ENCODE peak calls at places on chromosomes 4 and X, in nine cellular contexts. One of them, this sample, is unnamed.

GRCh38 chrX:24851776-24852175 is 158.1 kb downstream of the POLA1 start:
- DNase-seq in GM06990: no peak
- DNase-seq in sigmoid colon: no peak
- DNase-seq in MCF 10A: no peak
- DNase-seq in breast epithelium: no peak
- DNase-seq in Calu3: no peak
- DNase-seq in right lobe of liver: no peak
- DNase-seq in BJ: no peak
- DNase-seq in esophagus squamous epithelium: no peak
- DNase-seq in this sample: no peak

GRCh38 chr4:67531349-67531748 is 14.0 kb downstream of the CENPC start:
- DNase-seq in GM06990: no peak
- DNase-seq in sigmoid colon: no peak
- DNase-seq in MCF 10A: no peak
- DNase-seq in breast epithelium: no peak
- DNase-seq in Calu3: no peak
- DNase-seq in right lobe of liver: no peak
- DNase-seq in BJ: no peak
- DNase-seq in esophagus squamous epithelium: no peak
- DNase-seq in this sample: no peak

GRCh38 chrX:108735087-108735679 is 1.2 kb downstream of the IRS4 start:
- DNase-seq in GM06990: no peak
- DNase-seq in sigmoid colon: no peak
- DNase-seq in MCF 10A: no peak
- DNase-seq in breast epithelium: no peak
- DNase-seq in Calu3: no peak
- DNase-seq in right lobe of liver: no peak
- DNase-seq in BJ: no peak
- DNase-seq in esophagus squamous epithelium: no peak
- DNase-seq in this sample: peak

GRCh38 chrX:25523574-25523973 is 507.8 kb upstream of the ARX start:
- DNase-seq in GM06990: no peak
- DNase-seq in sigmoid colon: no peak
- DNase-seq in MCF 10A: peak
- DNase-seq in breast epithelium: no peak
- DNase-seq in Calu3: peak
- DNase-seq in right lobe of liver: peak
- DNase-seq in BJ: no peak
- DNase-seq in esophagus squamous epithelium: no peak
- DNase-seq in this sample: peak

GRCh38 chr4:155085843-155086530 is 122.4 kb upstream of the NPY2R start:
- DNase-seq in GM06990: no peak
- DNase-seq in sigmoid colon: no peak
- DNase-seq in MCF 10A: peak
- DNase-seq in breast epithelium: no peak
- DNase-seq in Calu3: no peak
- DNase-seq in right lobe of liver: no peak
- DNase-seq in BJ: no peak
- DNase-seq in esophagus squamous epithelium: no peak
- DNase-seq in this sample: peak

GRCh38 chr4:53601251-53601764 is 10.0 kb upstream of the LNX1 start:
- DNase-seq in GM06990: peak
- DNase-seq in sigmoid colon: no peak
- DNase-seq in MCF 10A: peak
- DNase-seq in breast epithelium: peak
- DNase-seq in Calu3: peak
- DNase-seq in right lobe of liver: peak
- DNase-seq in BJ: no peak
- DNase-seq in esophagus squamous epithelium: no peak
- DNase-seq in this sample: no peak

GRCh38 chr4:105140684-105141490 is 5.8 kb upstream of the TET2 start:
- DNase-seq in GM06990: no peak
- DNase-seq in sigmoid colon: no peak
- DNase-seq in MCF 10A: peak
- DNase-seq in breast epithelium: no peak
- DNase-seq in Calu3: peak
- DNase-seq in right lobe of liver: no peak
- DNase-seq in BJ: no peak
- DNase-seq in esophagus squamous epithelium: no peak
- DNase-seq in this sample: peak

GRCh38 chr4:83171640-83172039 is 57.1 kb upstream of the PLAC8 start:
- DNase-seq in GM06990: no peak
- DNase-seq in sigmoid colon: no peak
- DNase-seq in MCF 10A: no peak
- DNase-seq in breast epithelium: no peak
- DNase-seq in Calu3: no peak
- DNase-seq in right lobe of liver: no peak
- DNase-seq in BJ: no peak
- DNase-seq in esophagus squamous epithelium: no peak
- DNase-seq in this sample: no peak

DNA sequence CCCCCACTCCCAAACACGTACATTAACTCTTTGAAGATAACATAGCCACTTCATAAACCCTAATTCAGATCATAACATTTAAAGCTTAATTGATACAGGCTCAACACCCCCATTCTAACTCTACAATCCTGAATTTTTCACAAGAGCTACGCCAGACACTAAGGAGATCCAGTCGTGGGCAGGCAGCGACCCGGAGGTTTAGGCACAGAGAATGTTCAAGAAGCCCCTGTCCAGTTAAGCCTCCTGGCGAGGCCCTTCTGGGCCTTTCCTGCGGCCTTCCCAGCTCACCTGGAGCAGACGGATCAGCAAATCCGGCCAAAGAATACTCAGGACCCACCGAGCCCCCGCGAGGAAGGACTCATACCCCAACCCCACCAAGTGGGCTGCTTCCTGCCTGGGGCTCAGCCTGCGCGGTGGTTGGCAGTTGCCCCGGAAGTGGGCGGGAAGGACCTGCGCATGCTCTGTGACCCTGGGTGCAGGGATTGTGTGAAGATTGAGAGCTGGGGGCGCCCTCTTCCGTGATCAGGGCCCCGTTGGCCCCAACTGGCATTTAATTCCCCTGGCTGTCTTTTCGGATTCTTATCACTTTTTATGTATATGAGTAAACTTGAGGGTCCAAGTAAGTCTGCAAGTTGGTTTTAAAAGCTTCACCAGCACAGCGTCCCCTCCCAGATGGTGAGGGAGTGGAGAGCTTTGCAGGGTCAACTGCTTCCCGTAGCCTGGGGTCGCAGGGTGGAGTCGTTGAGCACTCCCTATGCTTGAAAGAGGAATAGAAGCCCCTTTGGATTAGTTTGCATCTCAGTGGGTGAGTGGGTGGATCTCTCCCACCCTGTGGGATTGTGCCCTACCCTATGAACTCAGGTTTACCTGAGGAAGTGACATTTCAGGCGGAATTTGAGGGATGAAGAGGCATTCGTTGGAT is at the start of gene TRIM61:
- DNase-seq in GM06990: peak
- DNase-seq in sigmoid colon: no peak
- DNase-seq in MCF 10A: no peak
- DNase-seq in breast epithelium: no peak
- DNase-seq in Calu3: no peak
- DNase-seq in right lobe of liver: peak
- DNase-seq in BJ: no peak
- DNase-seq in esophagus squamous epithelium: no peak
- DNase-seq in this sample: no peak
- TF ChIP-seq CTCF in GM06990: peak
- TF ChIP-seq CTCF in sigmoid colon: no peak
- TF ChIP-seq CTCF in MCF 10A: no peak
- TF ChIP-seq CTCF in breast epithelium: no peak
- TF ChIP-seq CTCF in Calu3: no peak
- TF ChIP-seq CTCF in right lobe of liver: no peak
- TF ChIP-seq CTCF in BJ: no peak
- TF ChIP-seq CTCF in esophagus squamous epithelium: no peak
- TF ChIP-seq CTCF in this sample: no peak

GRCh38 chr4:173334891-173335754 is 965 bp upstream of the HMGB2 start:
- DNase-seq in GM06990: peak
- DNase-seq in sigmoid colon: peak
- DNase-seq in MCF 10A: peak
- DNase-seq in breast epithelium: peak
- DNase-seq in Calu3: peak
- DNase-seq in right lobe of liver: peak
- DNase-seq in BJ: peak
- DNase-seq in esophagus squamous epithelium: no peak
- DNase-seq in this sample: peak
- TF ChIP-seq CTCF in GM06990: no peak
- TF ChIP-seq CTCF in sigmoid colon: no peak
- TF ChIP-seq CTCF in MCF 10A: no peak
- TF ChIP-seq CTCF in breast epithelium: no peak
- TF ChIP-seq CTCF in Calu3: no peak
- TF ChIP-seq CTCF in right lobe of liver: no peak
- TF ChIP-seq CTCF in BJ: no peak
- TF ChIP-seq CTCF in esophagus squamous epithelium: no peak
- TF ChIP-seq CTCF in this sample: no peak

GRCh38 chrX:107676559-107677378 is 48.5 kb downstream of the PRPS1 start:
- DNase-seq in GM06990: peak
- DNase-seq in sigmoid colon: peak
- DNase-seq in MCF 10A: peak
- DNase-seq in breast epithelium: peak
- DNase-seq in Calu3: peak
- DNase-seq in right lobe of liver: peak
- DNase-seq in BJ: peak
- DNase-seq in esophagus squamous epithelium: peak
- DNase-seq in this sample: peak
- TF ChIP-seq CTCF in GM06990: no peak
- TF ChIP-seq CTCF in sigmoid colon: no peak
- TF ChIP-seq CTCF in MCF 10A: no peak
- TF ChIP-seq CTCF in breast epithelium: no peak
- TF ChIP-seq CTCF in Calu3: no peak
- TF ChIP-seq CTCF in right lobe of liver: no peak
- TF ChIP-seq CTCF in BJ: peak
- TF ChIP-seq CTCF in esophagus squamous epithelium: no peak
- TF ChIP-seq CTCF in this sample: no peak

DNA sequence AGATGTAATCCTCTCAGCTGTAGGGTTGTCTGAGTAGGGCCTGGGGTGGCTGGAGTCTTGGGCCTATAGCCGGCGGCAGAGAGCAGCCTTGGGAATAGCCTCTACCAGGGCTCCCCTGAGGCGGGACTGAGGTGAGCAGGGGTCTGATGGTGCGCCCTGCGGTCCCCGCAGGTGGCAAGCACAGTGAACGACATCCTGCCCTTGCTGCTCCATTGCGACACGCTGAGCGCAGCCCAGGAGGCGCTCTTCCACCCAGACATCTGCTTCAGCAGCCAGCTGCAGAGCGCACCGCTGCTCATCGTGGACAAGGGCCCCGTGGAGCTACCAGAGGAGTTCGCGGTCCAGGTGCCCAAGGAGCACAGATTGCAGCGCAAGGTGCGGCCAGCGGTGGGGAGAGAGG is 317.0 kb downstream of the ADGRL3 start:
- DNase-seq in GM06990: peak
- DNase-seq in sigmoid colon: no peak
- DNase-seq in MCF 10A: no peak
- DNase-seq in breast epithelium: no peak
- DNase-seq in Calu3: no peak
- DNase-seq in right lobe of liver: peak
- DNase-seq in BJ: no peak
- DNase-seq in esophagus squamous epithelium: no peak
- DNase-seq in this sample: no peak
- TF ChIP-seq CTCF in GM06990: no peak
- TF ChIP-seq CTCF in sigmoid colon: no peak
- TF ChIP-seq CTCF in MCF 10A: no peak
- TF ChIP-seq CTCF in breast epithelium: no peak
- TF ChIP-seq CTCF in Calu3: no peak
- TF ChIP-seq CTCF in right lobe of liver: no peak
- TF ChIP-seq CTCF in BJ: no peak
- TF ChIP-seq CTCF in esophagus squamous epithelium: no peak
- TF ChIP-seq CTCF in this sample: no peak

GRCh38 chr4:25234390-25235367 is 846 bp downstream of the PI4K2B start:
- DNase-seq in GM06990: peak
- DNase-seq in sigmoid colon: peak
- DNase-seq in MCF 10A: peak
- DNase-seq in breast epithelium: peak
- DNase-seq in Calu3: peak
- DNase-seq in right lobe of liver: peak
- DNase-seq in BJ: peak
- DNase-seq in esophagus squamous epithelium: no peak
- DNase-seq in this sample: peak
- TF ChIP-seq CTCF in GM06990: peak
- TF ChIP-seq CTCF in sigmoid colon: no peak
- TF ChIP-seq CTCF in MCF 10A: peak
- TF ChIP-seq CTCF in breast epithelium: peak
- TF ChIP-seq CTCF in Calu3: no peak
- TF ChIP-seq CTCF in right lobe of liver: peak
- TF ChIP-seq CTCF in BJ: peak
- TF ChIP-seq CTCF in esophagus squamous epithelium: peak
- TF ChIP-seq CTCF in this sample: peak

GRCh38 chrX:110678591-110678990 is 117.0 kb downstream of the CHRDL1 start:
- DNase-seq in GM06990: no peak
- DNase-seq in sigmoid colon: no peak
- DNase-seq in MCF 10A: no peak
- DNase-seq in breast epithelium: no peak
- DNase-seq in Calu3: no peak
- DNase-seq in right lobe of liver: no peak
- DNase-seq in BJ: no peak
- DNase-seq in esophagus squamous epithelium: no peak
- DNase-seq in this sample: no peak
- TF ChIP-seq CTCF in GM06990: no peak
- TF ChIP-seq CTCF in sigmoid colon: no peak
- TF ChIP-seq CTCF in MCF 10A: peak
- TF ChIP-seq CTCF in breast epithelium: no peak
- TF ChIP-seq CTCF in Calu3: no peak
- TF ChIP-seq CTCF in right lobe of liver: no peak
- TF ChIP-seq CTCF in BJ: no peak
- TF ChIP-seq CTCF in esophagus squamous epithelium: no peak
- TF ChIP-seq CTCF in this sample: no peak

GRCh38 chr4:23333946-23334878 is 555.6 kb downstream of the PPARGC1A start:
- DNase-seq in GM06990: peak
- DNase-seq in sigmoid colon: no peak
- DNase-seq in MCF 10A: peak
- DNase-seq in breast epithelium: no peak
- DNase-seq in Calu3: peak
- DNase-seq in right lobe of liver: no peak
- DNase-seq in BJ: peak
- DNase-seq in esophagus squamous epithelium: no peak
- DNase-seq in this sample: peak
- TF ChIP-seq CTCF in GM06990: no peak
- TF ChIP-seq CTCF in sigmoid colon: no peak
- TF ChIP-seq CTCF in MCF 10A: no peak
- TF ChIP-seq CTCF in breast epithelium: no peak
- TF ChIP-seq CTCF in Calu3: no peak
- TF ChIP-seq CTCF in right lobe of liver: no peak
- TF ChIP-seq CTCF in BJ: no peak
- TF ChIP-seq CTCF in esophagus squamous epithelium: no peak
- TF ChIP-seq CTCF in this sample: no peak

GRCh38 chr4:174826660-174827059 is 2.4 kb downstream of the GLRA3 start:
- DNase-seq in GM06990: no peak
- DNase-seq in sigmoid colon: no peak
- DNase-seq in MCF 10A: no peak
- DNase-seq in breast epithelium: no peak
- DNase-seq in Calu3: no peak
- DNase-seq in right lobe of liver: no peak
- DNase-seq in BJ: no peak
- DNase-seq in esophagus squamous epithelium: no peak
- DNase-seq in this sample: no peak
- TF ChIP-seq CTCF in GM06990: no peak
- TF ChIP-seq CTCF in sigmoid colon: no peak
- TF ChIP-seq CTCF in MCF 10A: no peak
- TF ChIP-seq CTCF in breast epithelium: no peak
- TF ChIP-seq CTCF in Calu3: no peak
- TF ChIP-seq CTCF in right lobe of liver: no peak
- TF ChIP-seq CTCF in BJ: no peak
- TF ChIP-seq CTCF in esophagus squamous epithelium: no peak
- TF ChIP-seq CTCF in this sample: no peak

GRCh38 chrX:63128509-63128908 is 222.6 kb downstream of the SPIN4 start:
- DNase-seq in GM06990: no peak
- DNase-seq in sigmoid colon: no peak
- DNase-seq in MCF 10A: peak
- DNase-seq in breast epithelium: no peak
- DNase-seq in Calu3: peak
- DNase-seq in right lobe of liver: peak
- DNase-seq in BJ: no peak
- DNase-seq in esophagus squamous epithelium: no peak
- DNase-seq in this sample: peak
- TF ChIP-seq CTCF in GM06990: peak
- TF ChIP-seq CTCF in sigmoid colon: no peak
- TF ChIP-seq CTCF in MCF 10A: peak
- TF ChIP-seq CTCF in breast epithelium: no peak
- TF ChIP-seq CTCF in Calu3: peak
- TF ChIP-seq CTCF in right lobe of liver: peak
- TF ChIP-seq CTCF in BJ: peak
- TF ChIP-seq CTCF in esophagus squamous epithelium: no peak
- TF ChIP-seq CTCF in this sample: peak